ENCODE peak calls at places on chromosomes 12 and 14, in four cellular contexts. One of them, this sample, is unnamed.

GRCh38 chr12:57456145-57456700 is 1.1 kb downstream of the INHBE start:
- DNase-seq in GM12878: no peak
- DNase-seq in GM12891: no peak
- DNase-seq in K562: no peak
- DNase-seq in this sample: no peak

GRCh38 chr12:107774349-107775029 is at the start of gene ASCL4:
- DNase-seq in GM12878: no peak
- DNase-seq in GM12891: no peak
- DNase-seq in K562: no peak
- DNase-seq in this sample: no peak

GRCh38 chr12:67910360-67911292 is 78.6 kb upstream of the IFNG-AS1 start:
- DNase-seq in GM12878: no peak
- DNase-seq in GM12891: no peak
- DNase-seq in K562: no peak
- DNase-seq in this sample: no peak

GRCh38 chr12:111268738-111269572 is 99.9 kb downstream of the PHETA1 start:
- DNase-seq in GM12878: no peak
- DNase-seq in GM12891: peak; percentile 36
- DNase-seq in K562: peak; percentile 59
- DNase-seq in this sample: no peak

GRCh38 chr12:51424094-51424661 is 453 bp upstream of the SLC4A8 start:
- DNase-seq in GM12878: no peak
- DNase-seq in GM12891: no peak
- DNase-seq in K562: no peak
- DNase-seq in this sample: no peak

GRCh38 chr12:28191690-28192089 is 1.4 kb downstream of the CCDC91 start:
- DNase-seq in GM12878: no peak
- DNase-seq in GM12891: no peak
- DNase-seq in K562: peak; percentile 24
- DNase-seq in this sample: no peak

GRCh38 chr12:37543966-37544668 is 772.5 kb upstream of the ALG10B start:
- DNase-seq in GM12878: no peak
- DNase-seq in GM12891: no peak
- DNase-seq in K562: no peak
- DNase-seq in this sample: no peak

GRCh38 chr12:67957383-67957782 is 31.9 kb upstream of the IFNG-AS1 start:
- DNase-seq in GM12878: no peak
- DNase-seq in GM12891: no peak
- DNase-seq in K562: no peak
- DNase-seq in this sample: no peak

GRCh38 chr12:4069046-4070010 is 196.1 kb upstream of the PARP11 start:
- DNase-seq in GM12878: no peak
- DNase-seq in GM12891: no peak
- DNase-seq in K562: no peak
- DNase-seq in this sample: no peak

GRCh38 chr12:57299514-57300016 is 48.6 kb upstream of the STAC3 start:
- DNase-seq in GM12878: no peak
- DNase-seq in GM12891: no peak
- DNase-seq in K562: no peak
- DNase-seq in this sample: no peak

GRCh38 chr14:64889352-64889751 is 9.6 kb upstream of the SPTB start:
- DNase-seq in GM12878: no peak
- DNase-seq in GM12891: no peak
- DNase-seq in K562: no peak
- DNase-seq in this sample: no peak

GRCh38 chr12:124453419-124454351 is 113.7 kb downstream of the NCOR2 start:
- DNase-seq in GM12878: peak; percentile 72
- DNase-seq in GM12891: peak; percentile 94
- DNase-seq in K562: no peak
- DNase-seq in this sample: peak; percentile 88

GRCh38 chr12:120225852-120226640 is 25.1 kb upstream of the RPLP0 start:
- DNase-seq in GM12878: no peak
- DNase-seq in GM12891: peak; percentile 62
- DNase-seq in K562: peak; percentile 52
- DNase-seq in this sample: no peak

GRCh38 chr12:67519824-67520433 is 128.6 kb upstream of the DYRK2 start:
- DNase-seq in GM12878: no peak
- DNase-seq in GM12891: no peak
- DNase-seq in K562: no peak
- DNase-seq in this sample: no peak

GRCh38 chr14:68691031-68691864 is 101.6 kb downstream of the ZFP36L1 start:
- DNase-seq in GM12878: no peak
- DNase-seq in GM12891: no peak
- DNase-seq in K562: no peak
- DNase-seq in this sample: no peak

GRCh38 chr12:7512528-7512927 is 9.0 kb upstream of the CD163 start:
- DNase-seq in GM12878: no peak
- DNase-seq in GM12891: no peak
- DNase-seq in K562: no peak
- DNase-seq in this sample: no peak

GRCh38 chr12:65673732-65674131 is 150.6 kb upstream of the HMGA2 start:
- DNase-seq in GM12878: no peak
- DNase-seq in GM12891: no peak
- DNase-seq in K562: no peak
- DNase-seq in this sample: no peak

GRCh38 chr12:20183563-20183962 is 184.8 kb upstream of the PDE3A start:
- DNase-seq in GM12878: no peak
- DNase-seq in GM12891: no peak
- DNase-seq in K562: no peak
- DNase-seq in this sample: no peak

GRCh38 chr14:94787655-94788054 is 17.7 kb upstream of the GSC start:
- DNase-seq in GM12878: no peak
- DNase-seq in GM12891: no peak
- DNase-seq in K562: no peak
- DNase-seq in this sample: no peak

GRCh38 chr14:51248041-51248987 is 8.3 kb downstream of the TMX1 start:
- DNase-seq in GM12878: peak; percentile 40
- DNase-seq in GM12891: peak; percentile 7
- DNase-seq in K562: no peak
- DNase-seq in this sample: no peak

GRCh38 chr12:40197590-40197989 is 27.2 kb upstream of the LRRK2 start:
- DNase-seq in GM12878: no peak
- DNase-seq in GM12891: no peak
- DNase-seq in K562: no peak
- DNase-seq in this sample: no peak

GRCh38 chr12:11621797-11622423 is 27.6 kb upstream of the ETV6 start:
- DNase-seq in GM12878: no peak
- DNase-seq in GM12891: no peak
- DNase-seq in K562: no peak
- DNase-seq in this sample: no peak

GRCh38 chr14:77508249-77508648 is 9.6 kb upstream of the ISM2 start:
- DNase-seq in GM12878: no peak
- DNase-seq in GM12891: no peak
- DNase-seq in K562: no peak
- DNase-seq in this sample: no peak

GRCh38 chr14:104109731-104110361 is 24.3 kb downstream of the ASPG start:
- DNase-seq in GM12878: no peak
- DNase-seq in GM12891: no peak
- DNase-seq in K562: no peak
- DNase-seq in this sample: no peak

GRCh38 chr12:55743131-55743921 is 404 bp downstream of the GDF11 start:
- DNase-seq in GM12878: no peak
- DNase-seq in GM12891: peak; percentile 74
- DNase-seq in K562: no peak
- DNase-seq in this sample: peak; percentile 72

GRCh38 chr12:57744194-57744776 is 554 bp upstream of the TSPAN31 start:
- DNase-seq in GM12878: peak; percentile 55
- DNase-seq in GM12891: no peak
- DNase-seq in K562: peak; percentile 88
- DNase-seq in this sample: peak; percentile 89

GRCh38 chr12:32270818-32271710 is 128.3 kb upstream of the FGD4 start:
- DNase-seq in GM12878: no peak
- DNase-seq in GM12891: no peak
- DNase-seq in K562: no peak
- DNase-seq in this sample: no peak

GRCh38 chr12:111819191-111820158 is 22.6 kb upstream of the MAPKAPK5 start:
- DNase-seq in GM12878: no peak
- DNase-seq in GM12891: no peak
- DNase-seq in K562: no peak
- DNase-seq in this sample: no peak

GRCh38 chr12:57235012-57235727 is 5.7 kb downstream of the SHMT2 start:
- DNase-seq in GM12878: no peak
- DNase-seq in GM12891: no peak
- DNase-seq in K562: peak; percentile 69
- DNase-seq in this sample: no peak

GRCh38 chr14:93713726-93714405 is 74.4 kb downstream of the PRIMA1 start:
- DNase-seq in GM12878: no peak
- DNase-seq in GM12891: no peak
- DNase-seq in K562: no peak
- DNase-seq in this sample: no peak

GRCh38 chr14:60250318-60251035 is 1.5 kb downstream of the PPM1A start:
- DNase-seq in GM12878: no peak
- DNase-seq in GM12891: no peak
- DNase-seq in K562: no peak
- DNase-seq in this sample: no peak

GRCh38 chr12:45655186-45655585 is 74.3 kb upstream of the ARID2 start:
- DNase-seq in GM12878: no peak
- DNase-seq in GM12891: no peak
- DNase-seq in K562: no peak
- DNase-seq in this sample: no peak

GRCh38 chr12:114918535-114919233 is 234.7 kb upstream of the TBX3 start:
- DNase-seq in GM12878: no peak
- DNase-seq in GM12891: no peak
- DNase-seq in K562: no peak
- DNase-seq in this sample: no peak

DNA sequence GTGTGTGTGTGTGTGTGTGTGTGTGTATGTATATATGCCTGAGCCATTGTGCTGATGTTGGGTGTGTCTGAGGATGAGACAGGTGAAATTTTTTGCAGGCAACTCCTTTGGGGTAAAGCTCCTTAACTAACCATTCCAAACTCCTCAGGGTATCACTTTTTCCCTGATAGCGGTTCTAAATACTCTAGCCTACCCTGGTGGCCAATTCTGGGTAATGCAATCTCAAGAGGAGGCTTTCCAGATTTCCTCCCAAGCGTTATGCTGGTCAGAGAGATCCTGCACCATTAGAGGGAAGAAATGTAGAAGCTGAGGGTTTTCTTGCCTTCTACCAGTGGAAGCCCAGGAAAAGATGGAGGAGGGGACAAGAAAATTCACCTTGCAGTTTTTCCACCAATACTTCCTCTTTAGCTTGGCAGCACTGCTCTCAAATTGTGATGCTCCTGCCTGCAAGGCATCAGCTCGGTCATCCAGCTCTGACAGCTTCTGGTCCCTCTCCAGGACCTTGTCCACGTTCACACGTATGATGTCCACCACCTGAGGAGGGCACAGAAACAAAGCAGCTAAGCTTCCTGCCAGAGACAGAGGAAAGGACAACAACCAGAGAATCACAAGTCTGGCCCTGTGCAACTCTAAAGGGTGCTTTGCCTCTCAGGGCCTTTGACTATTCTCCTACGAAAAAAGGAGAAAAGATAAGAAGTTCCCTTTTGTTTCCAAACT is 4.9 kb downstream of the VAMP1 start:
- DNase-seq in GM12878: no peak
- DNase-seq in GM12891: no peak
- DNase-seq in K562: peak; percentile 55
- DNase-seq in this sample: peak; percentile 58
- TF ChIP-seq SPI1 in GM12878: no peak
- TF ChIP-seq SPI1 in GM12891: no peak
- TF ChIP-seq SPI1 in K562: no peak
- TF ChIP-seq SPI1 in this sample: peak; percentile 15

GRCh38 chr14:54087376-54087775 is 130.8 kb upstream of the BMP4 start:
- DNase-seq in GM12878: no peak
- DNase-seq in GM12891: no peak
- DNase-seq in K562: no peak
- DNase-seq in this sample: no peak
- TF ChIP-seq SPI1 in GM12878: no peak
- TF ChIP-seq SPI1 in GM12891: no peak
- TF ChIP-seq SPI1 in K562: no peak
- TF ChIP-seq SPI1 in this sample: no peak

GRCh38 chr12:49537709-49538601 is 875 bp upstream of the KCNH3 start:
- DNase-seq in GM12878: no peak
- DNase-seq in GM12891: no peak
- DNase-seq in K562: no peak
- DNase-seq in this sample: no peak

GRCh38 chr12:49539406-49540228 is 787 bp downstream of the KCNH3 start:
- DNase-seq in GM12878: no peak
- DNase-seq in GM12891: no peak
- DNase-seq in K562: no peak
- DNase-seq in this sample: no peak

GRCh38 chr12:49537231-49537708 is 1.6 kb upstream of the KCNH3 start:
- DNase-seq in GM12878: no peak
- DNase-seq in GM12891: no peak
- DNase-seq in K562: no peak
- DNase-seq in this sample: peak; percentile 36

GRCh38 chr12:49540229-49541139 is 1.7 kb downstream of the KCNH3 start:
- DNase-seq in GM12878: no peak
- DNase-seq in GM12891: no peak
- DNase-seq in K562: no peak
- DNase-seq in this sample: no peak

GRCh38 chr12:49538740-49539403 is at the start of gene KCNH3:
- DNase-seq in GM12878: no peak
- DNase-seq in GM12891: peak; percentile 97
- DNase-seq in K562: peak; percentile 93
- DNase-seq in this sample: peak; percentile 52
- TF ChIP-seq SPI1 in GM12878: no peak
- TF ChIP-seq SPI1 in GM12891: no peak
- TF ChIP-seq SPI1 in K562: no peak
- TF ChIP-seq SPI1 in this sample: no peak

DNA sequence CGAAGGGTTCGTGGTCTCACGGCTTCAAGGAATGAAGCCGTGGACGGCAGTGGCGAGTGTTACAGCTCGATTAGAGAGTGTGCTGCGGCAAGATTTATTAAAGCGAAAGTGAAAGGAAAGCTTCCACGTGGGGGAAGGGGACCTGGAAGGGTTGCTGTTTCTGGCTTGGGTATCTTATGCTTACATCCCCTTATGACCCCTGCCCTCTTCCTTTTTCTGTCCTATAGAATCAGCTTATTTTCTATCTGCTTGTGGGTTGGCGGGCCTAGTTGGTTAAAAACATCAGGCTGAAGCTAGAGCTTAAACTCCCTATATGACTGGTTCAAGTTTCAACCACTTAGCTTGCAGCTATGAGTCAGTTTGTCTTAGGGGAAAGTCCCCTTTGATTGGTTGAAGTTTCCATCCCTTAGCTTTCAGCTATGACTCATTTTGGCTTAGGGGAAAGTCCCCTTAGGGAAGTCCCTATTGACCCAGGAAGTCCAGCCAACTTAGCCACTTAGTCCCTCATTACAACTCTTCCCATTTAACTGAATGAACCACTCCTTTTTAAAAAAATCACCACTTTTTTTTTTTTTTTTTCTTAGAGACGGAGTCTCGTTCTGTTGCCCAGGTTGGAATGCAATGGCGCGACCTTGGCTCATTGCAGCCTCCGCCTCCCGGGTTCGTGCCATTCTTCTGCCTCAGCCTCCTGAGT is 1494.7 kb upstream of the TMEM132C start:
- DNase-seq in GM12878: peak; percentile 83
- DNase-seq in GM12891: no peak
- DNase-seq in K562: peak; percentile 56
- DNase-seq in this sample: no peak
- TF ChIP-seq SPI1 in GM12878: no peak
- TF ChIP-seq SPI1 in GM12891: no peak
- TF ChIP-seq SPI1 in K562: no peak
- TF ChIP-seq SPI1 in this sample: no peak

GRCh38 chr12:132176358-132176919 is 32.2 kb downstream of the NOC4L start:
- DNase-seq in GM12878: no peak
- DNase-seq in GM12891: no peak
- DNase-seq in K562: no peak
- DNase-seq in this sample: no peak
- TF ChIP-seq SPI1 in GM12878: no peak
- TF ChIP-seq SPI1 in GM12891: no peak
- TF ChIP-seq SPI1 in K562: no peak
- TF ChIP-seq SPI1 in this sample: no peak

GRCh38 chr12:71521125-71521524 is 81.5 kb downstream of the LGR5 start:
- DNase-seq in GM12878: no peak
- DNase-seq in GM12891: no peak
- DNase-seq in K562: no peak
- DNase-seq in this sample: no peak
- TF ChIP-seq SPI1 in GM12878: no peak
- TF ChIP-seq SPI1 in GM12891: no peak
- TF ChIP-seq SPI1 in K562: no peak
- TF ChIP-seq SPI1 in this sample: no peak